ENCODE peak calls at places on chromosome 20, in seven cellular contexts. F is Jurkat, Clone E6-1; V is stimulated activated CD8-positive, alpha-beta memory T cell treated with anti-CD3 and anti-CD28 coated beads, Interleukin-12 subunit alpha, Interleukin-12 subunit beta, amount 100 ng/mL, for 4 hours; X is nephron progenitor cell; B is neural crest cell; L is hypothalamus; R is amygdala. Q is an unnamed sample.

GRCh38 chr20:4026093-4026601 is 10.8 kb upstream of the RNF24 start:
- DNase-seq in R (no peak), V (no peak), B (no peak), F (no peak), X (no peak), L (no peak), Q (no peak)

GRCh38 chr20:44151621-44152416 is 35.2 kb downstream of the JPH2 start:
- DNase-seq in F (no peak), B (no peak), X (no peak), V (no peak), L (no peak), R (no peak), Q (no peak)

GRCh38 chr20:62662422-62662821 is 20.1 kb downstream of the SLCO4A1 start:
- DNase-seq in F (no peak), X (no peak), B (no peak), V (no peak), L (no peak), R (no peak), Q (no peak)

GRCh38 chr20:18223399-18223798 is 64.9 kb upstream of the ZNF133 start:
- DNase-seq in X (no peak), L (no peak), V (no peak), R (no peak), F (no peak), B (no peak), Q (no peak)

GRCh38 chr20:52212943-52213342 is 21.4 kb upstream of the ZFP64 start:
- DNase-seq in F (no peak), R (no peak), V (no peak), X (no peak), L (no peak), B (no peak), Q (no peak)

GRCh38 chr20:52410182-52410647 is 218.6 kb upstream of the ZFP64 start:
- DNase-seq in F (peak), V (peak), X (no peak), L (no peak), R (no peak), B (no peak), Q (no peak)

GRCh38 chr20:38617011-38617829 is 15.6 kb downstream of the ARHGAP40 start:
- DNase-seq in V (no peak), F (no peak), R (no peak), X (no peak), B (no peak), L (no peak), Q (no peak)

GRCh38 chr20:59752101-59752586 is 147.8 kb downstream of the PHACTR3 start:
- DNase-seq in R (no peak), F (no peak), B (no peak), V (no peak), L (no peak), X (no peak), Q (no peak)

GRCh38 chr20:52847739-52848359 is 124.3 kb upstream of the TSHZ2 start:
- DNase-seq in R (no peak), V (no peak), X (no peak), F (no peak), L (no peak), B (no peak), Q (no peak)

Q was measured in pancreas.